ENCODE peak calls at places on chromosome 19, in seven cellular contexts. Y is stimulated activated CD4-positive, alpha-beta T cell treated with anti-CD3 and anti-CD28 coated beads, Interleukin-4, amount 100 ng/mL, for 48 hours; L is T-helper 2 cell; I is upper lobe of right lung; P is kidney; T is fibroblast of pulmonary artery; W is kidney tubule cell. N is an unnamed sample.

GRCh38 chr19:45306522-45307027 is 16.1 kb downstream of the CKM start:
- DNase-seq in W (no peak), Y (no peak), T (no peak), L (no peak), I (no peak), P (no peak), N (no peak)

GRCh38 chr19:24033962-24034342 is 53.0 kb upstream of the ZNF254 start:
- DNase-seq in Y (no peak), L (no peak), P (peak; percentile 82), I (peak; percentile 78), W (peak; percentile 79), T (peak; percentile 68), N (peak; percentile 8)

GRCh38 chr19:5953680-5954213 is 24.2 kb downstream of the RANBP3 start:
- DNase-seq in L (no peak), W (no peak), I (no peak), Y (peak; percentile 27), P (peak; percentile 32), T (no peak), N (no peak)

GRCh38 chr19:42596391-42597071 is 1.8 kb upstream of the CEACAM8 start:
- DNase-seq in P (peak; percentile 69), I (no peak), L (peak; percentile 9), W (peak; percentile 14), T (peak; percentile 20), Y (peak; percentile 38), N (peak; percentile 37)

GRCh38 chr19:10918359-10918758 is 10.1 kb downstream of the YIPF2 start:
- DNase-seq in L (no peak), P (no peak), Y (no peak), I (no peak), T (no peak), W (no peak), N (no peak)

GRCh38 chr19:23203841-23204344 is 46.3 kb downstream of the ZNF724 start:
- DNase-seq in T (no peak), I (no peak), W (no peak), P (no peak), Y (no peak), L (no peak), N (no peak)

GRCh38 chr19:43880483-43880882 is 53.4 kb downstream of the ZNF283 start:
- DNase-seq in P (no peak), I (no peak), T (no peak), W (no peak), Y (no peak), L (no peak), N (no peak)

GRCh38 chr19:10691178-10691881 is 9.9 kb upstream of the QTRT1 start:
- DNase-seq in Y (no peak), L (no peak), W (no peak), P (peak; percentile 63), I (no peak), T (no peak), N (no peak)

GRCh38 chr19:13865578-13866462 is 11.1 kb upstream of the NANOS3 start:
- DNase-seq in L (no peak), T (no peak), W (no peak), I (no peak), Y (no peak), P (no peak), N (no peak)

GRCh38 chr19:17076539-17076919 is 952 bp downstream of the MYO9B start:
- DNase-seq in T (no peak), P (no peak), I (no peak), W (peak; percentile 8), Y (no peak), L (no peak), N (peak; percentile 8)

GRCh38 chr19:34480971-34481821 is at the start of gene WTIP:
- DNase-seq in L (no peak), W (peak; percentile 86), P (peak; percentile 93), T (peak; percentile 89), I (peak; percentile 89), Y (no peak), N (no peak)

GRCh38 chr19:47776568-47776967 is 1.9 kb upstream of the SELENOW start:
- DNase-seq in Y (no peak), T (no peak), I (no peak), W (peak; percentile 58), L (no peak), P (no peak), N (no peak)

GRCh38 chr19:5318306-5318705 is 22.3 kb downstream of the PTPRS start:
- DNase-seq in W (no peak), Y (no peak), P (no peak), I (no peak), T (no peak), L (no peak), N (no peak)

GRCh38 chr19:50280983-50281382 is 48.2 kb downstream of the KCNC3 start:
- DNase-seq in T (no peak), I (no peak), P (no peak), L (no peak), Y (no peak), W (no peak), N (no peak)

GRCh38 chr19:50003810-50004419 is 21.3 kb downstream of the VRK3 start:
- DNase-seq in P (no peak), L (no peak), T (peak; percentile 95), I (no peak), Y (no peak), W (peak; percentile 98), N (no peak)

GRCh38 chr19:9584073-9584833 is at the start of gene ZNF121:
- DNase-seq in Y (peak; percentile 81), T (peak; percentile 80), I (peak; percentile 93), L (peak; percentile 67), W (peak; percentile 83), P (peak; percentile 94), N (peak; percentile 70)

GRCh38 chr19:5718032-5718578 is 1.8 kb downstream of the LONP1 start:
- DNase-seq in P (peak; percentile 43), L (no peak), I (no peak), T (peak; percentile 28), Y (peak; percentile 50), W (peak; percentile 76), N (no peak)

GRCh38 chr19:15810335-15810734 is 5.1 kb downstream of the OR10H1 start:
- DNase-seq in I (no peak), T (no peak), P (no peak), W (peak; percentile 61), Y (no peak), L (no peak), N (no peak)

GRCh38 chr19:50695251-50696064 is 24.1 kb downstream of the SHANK1 start:
- DNase-seq in I (no peak), P (no peak), Y (peak; percentile 22), W (no peak), T (peak; percentile 17), L (no peak), N (no peak)

GRCh38 chr19:41362143-41362847 is 1.7 kb downstream of the B9D2 start:
- DNase-seq in P (no peak), I (no peak), Y (no peak), W (peak; percentile 62), L (no peak), T (no peak), N (no peak)

N was measured in T-helper 9 cell.